ENCODE peak calls at places on chromosome 19, in six cellular contexts. One of them, this sample, is unnamed.

GRCh38 chr19:8512115-8512967 is 1.6 kb downstream of the ZNF414 start:
- DNase-seq in aorta: no peak
- DNase-seq in stimulated activated CD4-positive, alpha-beta T cell treated with anti-CD3 and anti-CD28 coated beads, TNF-alpha, amount 100 ng/mL, for 48 hours: no peak
- DNase-seq in renal cortical epithelial cell: no peak
- DNase-seq in B cell: no peak
- DNase-seq in activated CD4-positive, alpha-beta T cell treated with anti-CD3 and anti-CD28 coated beads for 1 hour: no peak
- DNase-seq in this sample: no peak

GRCh38 chr19:46514589-46515289 is 19.1 kb upstream of the PNMA8B start:
- DNase-seq in aorta: no peak
- DNase-seq in stimulated activated CD4-positive, alpha-beta T cell treated with anti-CD3 and anti-CD28 coated beads, TNF-alpha, amount 100 ng/mL, for 48 hours: no peak
- DNase-seq in renal cortical epithelial cell: no peak
- DNase-seq in B cell: no peak
- DNase-seq in activated CD4-positive, alpha-beta T cell treated with anti-CD3 and anti-CD28 coated beads for 1 hour: no peak
- DNase-seq in this sample: no peak

GRCh38 chr19:35901055-35901644 is 810 bp upstream of the NFKBID start:
- DNase-seq in aorta: no peak
- DNase-seq in stimulated activated CD4-positive, alpha-beta T cell treated with anti-CD3 and anti-CD28 coated beads, TNF-alpha, amount 100 ng/mL, for 48 hours: no peak
- DNase-seq in renal cortical epithelial cell: peak; percentile 73
- DNase-seq in B cell: no peak
- DNase-seq in activated CD4-positive, alpha-beta T cell treated with anti-CD3 and anti-CD28 coated beads for 1 hour: no peak
- DNase-seq in this sample: no peak

GRCh38 chr19:16497042-16497441 is 848 bp downstream of the C19orf44 start:
- DNase-seq in aorta: no peak
- DNase-seq in stimulated activated CD4-positive, alpha-beta T cell treated with anti-CD3 and anti-CD28 coated beads, TNF-alpha, amount 100 ng/mL, for 48 hours: no peak
- DNase-seq in renal cortical epithelial cell: no peak
- DNase-seq in B cell: no peak
- DNase-seq in activated CD4-positive, alpha-beta T cell treated with anti-CD3 and anti-CD28 coated beads for 1 hour: no peak
- DNase-seq in this sample: no peak

GRCh38 chr19:55453861-55454260 is 7.6 kb downstream of the ISOC2 start:
- DNase-seq in aorta: no peak
- DNase-seq in stimulated activated CD4-positive, alpha-beta T cell treated with anti-CD3 and anti-CD28 coated beads, TNF-alpha, amount 100 ng/mL, for 48 hours: no peak
- DNase-seq in renal cortical epithelial cell: no peak
- DNase-seq in B cell: no peak
- DNase-seq in activated CD4-positive, alpha-beta T cell treated with anti-CD3 and anti-CD28 coated beads for 1 hour: no peak
- DNase-seq in this sample: no peak

GRCh38 chr19:44883962-44884361 is 7.1 kb upstream of the TOMM40 start:
- DNase-seq in aorta: no peak
- DNase-seq in stimulated activated CD4-positive, alpha-beta T cell treated with anti-CD3 and anti-CD28 coated beads, TNF-alpha, amount 100 ng/mL, for 48 hours: no peak
- DNase-seq in renal cortical epithelial cell: peak; percentile 9
- DNase-seq in B cell: no peak
- DNase-seq in activated CD4-positive, alpha-beta T cell treated with anti-CD3 and anti-CD28 coated beads for 1 hour: no peak
- DNase-seq in this sample: no peak

GRCh38 chr19:41426952-41427646 is at the start of gene B3GNT8:
- DNase-seq in aorta: peak; percentile 94
- DNase-seq in stimulated activated CD4-positive, alpha-beta T cell treated with anti-CD3 and anti-CD28 coated beads, TNF-alpha, amount 100 ng/mL, for 48 hours: no peak
- DNase-seq in renal cortical epithelial cell: peak; percentile 30
- DNase-seq in B cell: peak; percentile 49
- DNase-seq in activated CD4-positive, alpha-beta T cell treated with anti-CD3 and anti-CD28 coated beads for 1 hour: no peak
- DNase-seq in this sample: peak; percentile 73

GRCh38 chr19:28500982-28501633 is 711.8 kb downstream of the UQCRFS1 start:
- DNase-seq in aorta: no peak
- DNase-seq in stimulated activated CD4-positive, alpha-beta T cell treated with anti-CD3 and anti-CD28 coated beads, TNF-alpha, amount 100 ng/mL, for 48 hours: no peak
- DNase-seq in renal cortical epithelial cell: no peak
- DNase-seq in B cell: no peak
- DNase-seq in activated CD4-positive, alpha-beta T cell treated with anti-CD3 and anti-CD28 coated beads for 1 hour: no peak
- DNase-seq in this sample: peak; percentile 49

GRCh38 chr19:13208964-13209796 is 59.0 kb downstream of the IER2 start:
- DNase-seq in aorta: no peak
- DNase-seq in stimulated activated CD4-positive, alpha-beta T cell treated with anti-CD3 and anti-CD28 coated beads, TNF-alpha, amount 100 ng/mL, for 48 hours: no peak
- DNase-seq in renal cortical epithelial cell: no peak
- DNase-seq in B cell: peak; percentile 61
- DNase-seq in activated CD4-positive, alpha-beta T cell treated with anti-CD3 and anti-CD28 coated beads for 1 hour: no peak
- DNase-seq in this sample: no peak

GRCh38 chr19:24060687-24061356 is 26.2 kb upstream of the ZNF254 start:
- DNase-seq in aorta: no peak
- DNase-seq in stimulated activated CD4-positive, alpha-beta T cell treated with anti-CD3 and anti-CD28 coated beads, TNF-alpha, amount 100 ng/mL, for 48 hours: no peak
- DNase-seq in renal cortical epithelial cell: no peak
- DNase-seq in B cell: no peak
- DNase-seq in activated CD4-positive, alpha-beta T cell treated with anti-CD3 and anti-CD28 coated beads for 1 hour: no peak
- DNase-seq in this sample: no peak

GRCh38 chr19:3837332-3837731 is 31.5 kb downstream of the ZFR2 start:
- DNase-seq in aorta: no peak
- DNase-seq in stimulated activated CD4-positive, alpha-beta T cell treated with anti-CD3 and anti-CD28 coated beads, TNF-alpha, amount 100 ng/mL, for 48 hours: no peak
- DNase-seq in renal cortical epithelial cell: no peak
- DNase-seq in B cell: no peak
- DNase-seq in activated CD4-positive, alpha-beta T cell treated with anti-CD3 and anti-CD28 coated beads for 1 hour: no peak
- DNase-seq in this sample: no peak

GRCh38 chr19:44875666-44876418 is 15.2 kb upstream of the TOMM40 start:
- DNase-seq in aorta: no peak
- DNase-seq in stimulated activated CD4-positive, alpha-beta T cell treated with anti-CD3 and anti-CD28 coated beads, TNF-alpha, amount 100 ng/mL, for 48 hours: no peak
- DNase-seq in renal cortical epithelial cell: no peak
- DNase-seq in B cell: no peak
- DNase-seq in activated CD4-positive, alpha-beta T cell treated with anti-CD3 and anti-CD28 coated beads for 1 hour: no peak
- DNase-seq in this sample: no peak

GRCh38 chr19:11154683-11155047 is 917 bp downstream of the SPC24 start:
- DNase-seq in aorta: no peak
- DNase-seq in stimulated activated CD4-positive, alpha-beta T cell treated with anti-CD3 and anti-CD28 coated beads, TNF-alpha, amount 100 ng/mL, for 48 hours: no peak
- DNase-seq in renal cortical epithelial cell: no peak
- DNase-seq in B cell: no peak
- DNase-seq in activated CD4-positive, alpha-beta T cell treated with anti-CD3 and anti-CD28 coated beads for 1 hour: no peak
- DNase-seq in this sample: no peak

GRCh38 chr19:44603201-44603945 is 10.0 kb upstream of the IGSF23 start:
- DNase-seq in aorta: no peak
- DNase-seq in stimulated activated CD4-positive, alpha-beta T cell treated with anti-CD3 and anti-CD28 coated beads, TNF-alpha, amount 100 ng/mL, for 48 hours: no peak
- DNase-seq in renal cortical epithelial cell: no peak
- DNase-seq in B cell: no peak
- DNase-seq in activated CD4-positive, alpha-beta T cell treated with anti-CD3 and anti-CD28 coated beads for 1 hour: no peak
- DNase-seq in this sample: no peak

GRCh38 chr19:44735011-44735410 is 13.5 kb upstream of the BCL3 start:
- DNase-seq in aorta: no peak
- DNase-seq in stimulated activated CD4-positive, alpha-beta T cell treated with anti-CD3 and anti-CD28 coated beads, TNF-alpha, amount 100 ng/mL, for 48 hours: no peak
- DNase-seq in renal cortical epithelial cell: no peak
- DNase-seq in B cell: no peak
- DNase-seq in activated CD4-positive, alpha-beta T cell treated with anti-CD3 and anti-CD28 coated beads for 1 hour: no peak
- DNase-seq in this sample: no peak

GRCh38 chr19:49497047-49497789 is 984 bp downstream of the RPS11 start:
- DNase-seq in aorta: no peak
- DNase-seq in stimulated activated CD4-positive, alpha-beta T cell treated with anti-CD3 and anti-CD28 coated beads, TNF-alpha, amount 100 ng/mL, for 48 hours: no peak
- DNase-seq in renal cortical epithelial cell: no peak
- DNase-seq in B cell: peak; percentile 72
- DNase-seq in activated CD4-positive, alpha-beta T cell treated with anti-CD3 and anti-CD28 coated beads for 1 hour: peak; percentile 61
- DNase-seq in this sample: peak; percentile 90

GRCh38 chr19:33302974-33303790 is 848 bp upstream of the CEBPA start:
- DNase-seq in aorta: peak; percentile 84
- DNase-seq in stimulated activated CD4-positive, alpha-beta T cell treated with anti-CD3 and anti-CD28 coated beads, TNF-alpha, amount 100 ng/mL, for 48 hours: no peak
- DNase-seq in renal cortical epithelial cell: no peak
- DNase-seq in B cell: peak; percentile 58
- DNase-seq in activated CD4-positive, alpha-beta T cell treated with anti-CD3 and anti-CD28 coated beads for 1 hour: no peak
- DNase-seq in this sample: no peak

GRCh38 chr19:58218899-58219298 is 9.8 kb upstream of the ZNF544 start:
- DNase-seq in aorta: no peak
- DNase-seq in stimulated activated CD4-positive, alpha-beta T cell treated with anti-CD3 and anti-CD28 coated beads, TNF-alpha, amount 100 ng/mL, for 48 hours: no peak
- DNase-seq in renal cortical epithelial cell: no peak
- DNase-seq in B cell: no peak
- DNase-seq in activated CD4-positive, alpha-beta T cell treated with anti-CD3 and anti-CD28 coated beads for 1 hour: no peak
- DNase-seq in this sample: no peak

GRCh38 chr19:10292206-10292788 is 2.5 kb downstream of the ICAM5 start:
- DNase-seq in aorta: peak; percentile 94
- DNase-seq in stimulated activated CD4-positive, alpha-beta T cell treated with anti-CD3 and anti-CD28 coated beads, TNF-alpha, amount 100 ng/mL, for 48 hours: peak; percentile 69
- DNase-seq in renal cortical epithelial cell: peak; percentile 50
- DNase-seq in B cell: peak; percentile 72
- DNase-seq in activated CD4-positive, alpha-beta T cell treated with anti-CD3 and anti-CD28 coated beads for 1 hour: no peak
- DNase-seq in this sample: peak; percentile 84

GRCh38 chr19:37957176-37957575 is 50.2 kb downstream of the SIPA1L3 start:
- DNase-seq in aorta: no peak
- DNase-seq in stimulated activated CD4-positive, alpha-beta T cell treated with anti-CD3 and anti-CD28 coated beads, TNF-alpha, amount 100 ng/mL, for 48 hours: no peak
- DNase-seq in renal cortical epithelial cell: no peak
- DNase-seq in B cell: no peak
- DNase-seq in activated CD4-positive, alpha-beta T cell treated with anti-CD3 and anti-CD28 coated beads for 1 hour: no peak
- DNase-seq in this sample: no peak

GRCh38 chr19:1275260-1275975 is at the start of gene FAM174C:
- DNase-seq in aorta: peak; percentile 98
- DNase-seq in stimulated activated CD4-positive, alpha-beta T cell treated with anti-CD3 and anti-CD28 coated beads, TNF-alpha, amount 100 ng/mL, for 48 hours: peak; percentile 91
- DNase-seq in renal cortical epithelial cell: peak; percentile 85
- DNase-seq in B cell: peak; percentile 99
- DNase-seq in activated CD4-positive, alpha-beta T cell treated with anti-CD3 and anti-CD28 coated beads for 1 hour: peak; percentile 95
- DNase-seq in this sample: peak; percentile 97

GRCh38 chr19:31054430-31054829 is 294.8 kb downstream of the TSHZ3 start:
- DNase-seq in aorta: no peak
- DNase-seq in stimulated activated CD4-positive, alpha-beta T cell treated with anti-CD3 and anti-CD28 coated beads, TNF-alpha, amount 100 ng/mL, for 48 hours: peak; percentile 7
- DNase-seq in renal cortical epithelial cell: peak; percentile 25
- DNase-seq in B cell: no peak
- DNase-seq in activated CD4-positive, alpha-beta T cell treated with anti-CD3 and anti-CD28 coated beads for 1 hour: no peak
- DNase-seq in this sample: no peak

GRCh38 chr19:46926201-46927071 is 65.6 kb downstream of the ARHGAP35 start:
- DNase-seq in aorta: no peak
- DNase-seq in stimulated activated CD4-positive, alpha-beta T cell treated with anti-CD3 and anti-CD28 coated beads, TNF-alpha, amount 100 ng/mL, for 48 hours: no peak
- DNase-seq in renal cortical epithelial cell: no peak
- DNase-seq in B cell: no peak
- DNase-seq in activated CD4-positive, alpha-beta T cell treated with anti-CD3 and anti-CD28 coated beads for 1 hour: no peak
- DNase-seq in this sample: no peak

This sample was measured in CD14-positive monocyte.